ENCODE peak calls at places on chromosomes 2 and 18, in four cellular contexts. D is A549, K is suprapubic skin, O is GM12865. C is an unnamed sample.

GRCh38 chr2:171412571-171412970 is 21.2 kb downstream of the METTL8 start:
- DNase-seq in O (no peak), K (no peak), D (no peak), C (no peak)

GRCh38 chr2:160334028-160334729 is 134.1 kb upstream of the ITGB6 start:
- DNase-seq in K (no peak), O (no peak), D (no peak), C (no peak)

GRCh38 chr2:101546376-101547058 is 71.6 kb upstream of the RFX8 start:
- DNase-seq in O (no peak), K (no peak), D (no peak), C (peak)

GRCh38 chr2:141068053-141068682 is 1062.6 kb downstream of the LRP1B start:
- DNase-seq in O (no peak), K (no peak), D (no peak), C (no peak)

GRCh38 chr2:44770221-44771187 is 171.0 kb upstream of the SIX3 start:
- DNase-seq in O (peak), D (no peak), K (no peak), C (peak)

GRCh38 chr2:8132371-8132831 is 549.5 kb upstream of the ID2 start:
- DNase-seq in O (no peak), D (no peak), K (no peak), C (no peak)

GRCh38 chr2:23601301-23601965 is 216.5 kb downstream of the KLHL29 start:
- DNase-seq in K (no peak), O (no peak), D (no peak), C (no peak)

GRCh38 chr2:143732076-143732475 is 602.9 kb downstream of the ARHGAP15 start:
- DNase-seq in K (no peak), D (no peak), O (no peak), C (no peak)

GRCh38 chr18:35178260-35178659 is 62.6 kb upstream of the ZNF397 start:
- DNase-seq in D (no peak), O (no peak), K (no peak), C (no peak)

GRCh38 chr18:44938396-44939036 is 257.8 kb downstream of the SETBP1 start:
- DNase-seq in O (no peak), K (no peak), D (no peak), C (no peak)

GRCh38 chr2:218555527-218555926 is 12.6 kb downstream of the USP37 start:
- DNase-seq in K (no peak), D (no peak), O (no peak), C (no peak)

GRCh38 chr2:98634406-98635092 is 26.2 kb downstream of the UNC50 start:
- DNase-seq in O (peak), D (peak), K (no peak), C (no peak)

DNA sequence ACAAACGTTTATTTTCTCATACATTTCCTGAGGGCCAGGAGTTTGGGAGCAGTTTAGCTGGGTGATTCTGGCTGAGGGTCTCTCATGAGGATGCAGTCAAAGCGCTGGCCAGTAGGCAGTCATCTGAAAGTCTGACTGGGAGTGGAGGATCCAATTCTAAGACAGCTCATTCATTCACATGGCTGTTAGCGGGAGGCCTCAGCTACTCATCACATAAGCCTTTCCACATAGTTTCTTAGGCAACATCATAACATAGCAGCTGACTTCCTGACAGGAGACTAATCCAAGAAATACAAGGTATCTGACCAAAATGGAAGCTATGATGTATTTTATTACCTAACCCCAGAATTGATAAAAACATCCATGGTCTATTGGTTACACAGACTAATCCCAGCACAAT is 2.9 kb upstream of the MRPL44 start:
- DNase-seq in O (no peak), K (no peak), D (no peak), C (no peak)
- TF ChIP-seq CTCF in O (no peak), K (no peak), D (no peak), C (no peak)

DNA sequence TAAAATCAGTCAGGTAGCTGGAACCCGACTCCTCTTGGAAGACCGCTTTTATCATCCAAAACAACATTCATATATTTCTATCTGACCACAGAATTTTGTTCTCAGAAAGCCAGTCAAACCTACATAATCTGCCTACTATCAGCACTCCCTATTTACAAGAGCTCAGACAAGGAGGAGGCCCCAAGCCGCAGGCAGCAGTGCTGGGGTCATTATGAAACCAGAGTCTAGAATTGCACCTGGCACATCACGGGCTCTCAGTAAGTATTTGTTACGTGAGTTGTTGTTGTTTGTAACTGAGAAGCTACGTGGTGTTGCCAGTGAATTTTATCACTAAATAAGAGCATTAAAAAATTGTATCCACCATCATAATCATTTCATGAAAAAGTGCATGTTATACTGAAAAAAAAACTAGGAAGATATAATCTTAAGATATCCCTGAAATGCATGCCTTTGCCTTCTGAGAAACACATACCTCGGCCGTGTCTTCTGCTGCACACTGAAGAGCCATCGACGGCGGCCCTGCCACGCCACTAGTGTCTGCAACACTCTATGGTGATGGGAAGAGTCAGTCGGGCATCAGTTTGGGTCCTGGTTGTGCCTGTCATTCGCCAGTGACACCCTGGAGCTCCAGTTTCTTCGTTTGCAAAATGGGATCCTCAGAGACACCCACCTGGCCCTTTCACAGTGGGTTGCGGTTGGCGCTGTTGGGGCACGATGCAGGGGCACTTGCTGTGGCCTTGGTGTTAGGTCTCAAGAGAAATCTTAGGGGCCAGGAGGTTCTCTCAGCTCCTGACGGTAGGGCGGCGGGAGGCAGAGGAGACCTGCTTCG is 505.9 kb downstream of the EIPR1 start:
- DNase-seq in K (no peak), O (no peak), D (no peak), C (no peak)
- H3K4me3 ChIP-seq in K (no peak), O (no peak), D (no peak), C (no peak)

DNA sequence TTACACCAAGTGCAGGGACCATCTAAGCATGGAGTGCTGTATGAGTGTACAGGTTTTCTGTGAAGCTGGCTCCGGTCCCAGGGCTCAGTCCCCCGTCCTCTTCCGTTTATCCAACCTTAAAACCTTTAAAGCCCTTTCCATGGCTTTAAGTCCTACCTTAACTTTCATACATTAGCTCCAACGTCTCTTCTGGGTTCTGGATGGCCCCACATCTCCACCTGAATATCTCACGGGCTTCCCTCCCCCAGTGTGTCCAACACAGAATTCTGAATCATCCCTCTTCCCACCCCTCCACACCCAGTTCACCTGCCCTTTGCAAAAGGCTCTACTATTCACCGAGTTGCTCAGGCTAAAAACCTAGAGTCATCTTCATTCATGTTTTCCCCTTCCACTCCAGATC is 12.8 kb downstream of the ARHGAP25 start:
- DNase-seq in K (no peak), D (no peak), O (no peak), C (no peak)
- TF ChIP-seq CTCF in K (no peak), D (no peak), O (no peak), C (no peak)

GRCh38 chr2:148875387-148876051 is 492 bp downstream of the KIF5C start:
- DNase-seq in K (no peak), D (no peak), O (no peak), C (no peak)
- H3K4me3 ChIP-seq in K (peak), D (peak), O (peak), C (peak)

DNA sequence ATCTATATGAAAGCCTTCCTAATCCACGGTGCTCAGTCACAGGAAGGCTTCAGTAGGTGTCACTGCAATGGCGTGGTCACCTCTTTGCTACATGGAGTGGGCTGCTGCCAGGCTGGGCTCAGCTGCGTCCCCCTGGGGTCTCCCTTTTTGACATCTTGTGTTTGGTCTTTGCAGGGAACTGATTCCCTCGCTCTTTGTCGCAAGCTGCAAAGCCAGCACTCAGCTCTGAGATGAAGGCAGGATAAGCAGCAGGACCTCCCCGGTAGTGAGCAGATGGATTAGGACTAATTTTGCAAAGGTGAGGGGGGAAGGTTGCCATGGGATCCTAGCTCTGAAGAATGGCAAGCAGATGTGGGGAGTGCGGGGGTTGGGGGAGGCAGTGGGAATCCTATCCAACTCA is 173.9 kb upstream of the ARL4C start:
- DNase-seq in O (no peak), D (no peak), K (no peak), C (no peak)
- TF ChIP-seq CTCF in O (no peak), D (no peak), K (no peak), C (no peak)

GRCh38 chr2:33426666-33427231 is 49.7 kb upstream of the RASGRP3 start:
- DNase-seq in K (no peak), O (no peak), D (no peak), C (peak)
- H3K4me3 ChIP-seq in K (no peak), O (no peak), D (no peak), C (no peak)

C was measured in retinal pigment epithelial cell.